ENCODE peak calls at places on chromosome 13, in ten cellular contexts. G, X, C, W, U, I, V, D, B and F are unnamed samples. For H3K36me3, the result is how much of the 10 kb centered on the place peaks cover.

GRCh38 chr13:27022571-27023311 is 148.9 kb downstream of the USP12 start:
- DNase-seq in X (no peak), D (peak), G (peak), I (peak), C (peak), U (no peak), V (no peak), W (no peak), B (no peak), F (no peak)

GRCh38 chr13:21579754-21580316 is 24.1 kb downstream of the MICU2 start:
- DNase-seq in V (no peak), C (no peak), B (no peak), U (no peak), G (no peak), D (no peak), W (no peak), X (no peak), I (no peak), F (no peak)

GRCh38 chr13:41554626-41555386 is 97.5 kb downstream of the RGCC start:
- DNase-seq in G (peak), U (no peak), V (no peak), I (no peak), D (no peak), C (no peak), B (no peak), W (no peak), X (no peak), F (no peak)

GRCh38 chr13:29801102-29801501 is 49.3 kb downstream of the UBL3 start:
- DNase-seq in B (no peak), C (no peak), V (no peak), I (no peak), W (no peak), X (no peak), U (no peak), G (no peak), D (no peak), F (no peak)

GRCh38 chr13:22461854-22462565 is 718.8 kb upstream of the SGCG start:
- DNase-seq in G (no peak), U (no peak), I (no peak), B (no peak), X (no peak), D (no peak), C (no peak), V (no peak), W (no peak), F (no peak)

GRCh38 chr13:60351326-60351725 is 45.7 kb upstream of the TDRD3 start:
- DNase-seq in X (no peak), W (peak), C (no peak), I (no peak), U (no peak), D (peak), V (no peak), B (peak), G (peak), F (no peak)

GRCh38 chr13:20525601-20526544 is at the start of gene CRYL1:
- DNase-seq in U (no peak), V (peak), X (peak), B (peak), C (peak), D (peak), W (peak), G (peak), I (no peak), F (peak)

GRCh38 chr13:90770334-90770733 is 577.2 kb upstream of the MIR17HG start:
- DNase-seq in I (no peak), X (no peak), C (no peak), U (no peak), G (no peak), V (no peak), D (no peak), W (no peak), B (no peak), F (no peak)

GRCh38 chr13:76865109-76865508 is 21.1 kb downstream of the KCTD12 start:
- DNase-seq in G (no peak), V (no peak), I (no peak), X (no peak), B (no peak), W (no peak), D (no peak), C (no peak), U (no peak), F (no peak)

GRCh38 chr13:46386996-46387851 is at the start of gene RUBCNL:
- DNase-seq in W (peak), D (no peak), G (peak), B (peak), U (no peak), V (peak), X (no peak), I (no peak), C (peak), F (no peak)

GRCh38 chr13:86193281-86193680 is 394.1 kb upstream of the SLITRK6 start:
- DNase-seq in B (no peak), U (no peak), I (no peak), C (no peak), D (no peak), W (no peak), V (no peak), G (no peak), X (no peak), F (no peak)

GRCh38 chr13:98962901-98963594 is 14.8 kb downstream of the DOCK9 start:
- DNase-seq in I (no peak), U (no peak), B (no peak), C (no peak), G (no peak), V (no peak), D (no peak), W (no peak), X (no peak), F (no peak)

GRCh38 chr13:23570099-23570926 is at the start of gene TNFRSF19:
- DNase-seq in D (peak), G (peak), I (no peak), U (no peak), C (peak), W (peak), X (no peak), V (peak), B (peak), F (no peak)
- H3K4me3 ChIP-seq in D (peak), G (no peak), I (no peak), U (no peak), C (peak), W (no peak), X (no peak), V (peak), B (peak), F (no peak)

GRCh38 chr13:44040070-44040753 is 160.5 kb downstream of the LACC1 start:
- DNase-seq in G (no peak), C (no peak), V (no peak), D (peak), B (no peak), I (no peak), W (no peak), X (no peak), U (no peak), F (no peak)
- H3K27ac ChIP-seq in G (no peak), C (no peak), V (no peak), D (no peak), B (peak), I (no peak), W (peak), X (no peak), U (no peak), F (peak)

GRCh38 chr13:95784161-95784880 is 107.4 kb downstream of the DNAJC3 start:
- DNase-seq in D (peak), I (no peak), B (peak), W (no peak), U (no peak), X (no peak), C (no peak), V (no peak), G (peak), F (no peak)
- H3K36me3 ChIP-seq in D (under half), I (under half), B (under half), W (under half), U (under half), X (under half), C (under half), V (under half), G (under half), F (under half)

GRCh38 chr13:80312012-80312704 is 28.8 kb downstream of the SPRY2 start:
- DNase-seq in V (no peak), X (no peak), B (no peak), W (no peak), D (no peak), I (no peak), C (no peak), U (no peak), G (no peak), F (no peak)
- H3K4me3 ChIP-seq in V (no peak), X (no peak), B (no peak), W (no peak), D (no peak), I (no peak), C (no peak), U (no peak), G (no peak), F (no peak)

DNA sequence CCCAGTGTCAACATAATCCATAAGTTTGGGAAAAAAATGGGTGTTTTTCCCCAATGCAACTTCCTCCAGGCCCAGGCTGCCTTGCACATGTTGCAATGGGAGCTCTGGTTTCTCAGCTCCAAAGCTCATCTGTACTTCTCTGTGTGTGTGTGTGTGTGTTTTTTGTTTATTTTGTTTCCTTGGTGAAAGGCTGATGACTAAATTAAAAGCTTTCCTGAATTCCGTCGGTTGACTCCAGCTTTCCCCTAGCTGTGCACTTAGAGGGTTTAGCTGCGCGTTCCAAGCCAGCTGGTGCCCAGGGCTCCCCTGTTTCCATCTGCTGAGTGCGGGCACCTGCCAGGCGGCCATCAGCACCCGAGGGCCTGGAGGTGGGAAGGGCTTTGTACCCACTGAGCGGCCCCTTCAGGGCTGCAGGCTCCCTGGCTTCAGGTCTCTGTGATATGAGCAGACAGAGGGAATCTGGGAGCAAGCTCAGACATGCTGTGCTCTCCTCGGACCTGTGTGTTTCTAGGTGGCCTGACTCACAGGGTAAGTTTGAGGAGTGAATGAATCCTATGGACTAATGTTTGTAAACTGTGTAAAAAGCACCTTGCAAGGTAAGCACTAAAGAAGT is 129.1 kb upstream of the SOX1 start:
- DNase-seq in D (no peak), C (no peak), B (no peak), V (no peak), X (no peak), U (no peak), W (no peak), G (peak), I (no peak), F (no peak)
- H3K27ac ChIP-seq in D (no peak), C (no peak), B (no peak), V (no peak), X (no peak), U (no peak), W (no peak), G (no peak), I (no peak), F (no peak)

GRCh38 chr13:52644108-52644507 is 1.9 kb downstream of the HNRNPA1L2 start:
- DNase-seq in U (no peak), G (no peak), X (no peak), W (no peak), V (no peak), C (no peak), B (no peak), D (peak), I (no peak), F (no peak)

GRCh38 chr13:52642131-52642530 is at the start of gene HNRNPA1L2:
- DNase-seq in G (no peak), B (no peak), W (no peak), C (no peak), U (no peak), I (no peak), V (no peak), D (no peak), X (no peak), F (no peak)

DNA sequence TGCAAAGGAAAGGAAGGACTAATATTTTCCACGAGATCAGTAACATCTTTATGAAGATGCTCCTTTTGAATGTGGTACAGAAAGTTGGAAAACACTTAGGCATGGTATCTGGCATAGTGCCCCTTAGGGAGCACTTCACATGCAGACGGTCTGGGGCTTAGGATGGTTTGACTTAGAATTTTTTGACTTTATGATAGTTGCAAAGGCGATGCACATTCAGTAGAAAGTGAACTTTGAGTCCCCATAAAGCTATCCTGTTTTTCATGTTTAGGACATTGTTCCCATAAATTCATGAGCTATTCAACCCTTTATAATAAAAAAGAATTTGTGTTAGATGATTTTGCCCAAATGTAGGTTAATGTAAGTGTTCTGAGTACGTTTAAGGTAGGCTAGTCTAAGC is 3.3 kb upstream of the HNRNPA1L2 start:
- DNase-seq in D (no peak), X (no peak), U (no peak), G (no peak), I (no peak), B (no peak), C (no peak), W (no peak), V (no peak), F (no peak)
- H3K36me3 ChIP-seq in D (under half), X (under half), U (under half), G (under half), I (under half), B (under half), C (under half), W (under half), V (under half), F (under half)